ENCODE peak calls at places on chromosomes 13 and 19, in four cellular contexts. One of them, this sample, is unnamed.
A peak's percentile ranks its signal among the peaks of the same experiment; 100 is the strongest.

GRCh38 chr13:42181381-42181953 is 90.5 kb upstream of the AKAP11 start:
- DNase-seq in A549: no peak
- DNase-seq in uterus: no peak
- DNase-seq in lower leg skin: no peak
- DNase-seq in this sample: no peak

GRCh38 chr13:89554801-89555200 is 1792.7 kb upstream of the MIR17HG start:
- DNase-seq in A549: no peak
- DNase-seq in uterus: no peak
- DNase-seq in lower leg skin: no peak
- DNase-seq in this sample: no peak

GRCh38 chr13:76696370-76696769 is 189.8 kb downstream of the KCTD12 start:
- DNase-seq in A549: peak; percentile 42
- DNase-seq in uterus: no peak
- DNase-seq in lower leg skin: no peak
- DNase-seq in this sample: no peak

GRCh38 chr19:23070353-23070781 is 46.5 kb upstream of the ZNF730 start:
- DNase-seq in A549: peak; percentile 20
- DNase-seq in uterus: peak; percentile 26
- DNase-seq in lower leg skin: no peak
- DNase-seq in this sample: no peak

GRCh38 chr13:95710313-95710712 is 33.4 kb downstream of the DNAJC3 start:
- DNase-seq in A549: peak; percentile 32
- DNase-seq in uterus: no peak
- DNase-seq in lower leg skin: no peak
- DNase-seq in this sample: no peak

GRCh38 chr13:59754411-59754810 is 409.3 kb downstream of the DIAPH3 start:
- DNase-seq in A549: no peak
- DNase-seq in uterus: no peak
- DNase-seq in lower leg skin: no peak
- DNase-seq in this sample: no peak

GRCh38 chr13:114142137-114142550 is 9.7 kb upstream of the RASA3 start:
- DNase-seq in A549: no peak
- DNase-seq in uterus: no peak
- DNase-seq in lower leg skin: no peak
- DNase-seq in this sample: no peak

GRCh38 chr13:22252281-22252830 is 581.5 kb downstream of the FGF9 start:
- DNase-seq in A549: no peak
- DNase-seq in uterus: no peak
- DNase-seq in lower leg skin: no peak
- DNase-seq in this sample: no peak

GRCh38 chr13:67023088-67023893 is 206.8 kb downstream of the PCDH9 start:
- DNase-seq in A549: peak; percentile 25
- DNase-seq in uterus: no peak
- DNase-seq in lower leg skin: no peak
- DNase-seq in this sample: peak; percentile 4

GRCh38 chr13:114002771-114003321 is 29.0 kb upstream of the C13orf46 start:
- DNase-seq in A549: no peak
- DNase-seq in uterus: no peak
- DNase-seq in lower leg skin: no peak
- DNase-seq in this sample: no peak

DNA sequence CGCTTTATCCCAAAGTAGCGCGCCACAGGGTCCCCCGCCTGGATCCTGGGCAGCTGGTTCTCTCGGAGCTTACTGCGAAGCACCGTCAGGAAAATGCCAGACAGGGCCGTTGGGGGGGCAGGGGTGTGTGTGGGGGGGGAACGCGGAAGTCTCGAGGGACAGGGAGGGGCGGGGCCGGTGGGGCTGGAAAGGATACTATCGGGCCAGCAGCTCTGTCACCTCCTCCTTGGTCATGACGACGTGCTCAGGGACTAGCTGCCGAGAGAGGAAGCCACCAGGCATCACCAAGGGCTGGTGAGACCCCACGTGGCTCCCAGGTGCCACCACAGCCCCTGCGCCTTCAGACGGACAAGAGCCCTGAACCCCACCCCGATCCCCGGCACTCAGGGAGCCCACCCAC is 5.3 kb downstream of the POLR2E start:
- DNase-seq in A549: no peak
- DNase-seq in uterus: no peak
- DNase-seq in lower leg skin: no peak
- DNase-seq in this sample: no peak
- TF ChIP-seq POLR2A in A549: no peak
- TF ChIP-seq POLR2A in uterus: no peak
- TF ChIP-seq POLR2A in lower leg skin: no peak
- TF ChIP-seq POLR2A in this sample: no peak

GRCh38 chr19:31613683-31614219 is 264.5 kb upstream of the TSHZ3 start:
- DNase-seq in A549: no peak
- DNase-seq in uterus: no peak
- DNase-seq in lower leg skin: no peak
- DNase-seq in this sample: no peak
- TF ChIP-seq POLR2A in A549: no peak
- TF ChIP-seq POLR2A in uterus: no peak
- TF ChIP-seq POLR2A in lower leg skin: no peak
- TF ChIP-seq POLR2A in this sample: no peak

GRCh38 chr13:24271611-24272451 is 37.5 kb upstream of the C1QTNF9 start:
- DNase-seq in A549: no peak
- DNase-seq in uterus: peak; percentile 51
- DNase-seq in lower leg skin: peak; percentile 89
- DNase-seq in this sample: no peak
- TF ChIP-seq POLR2A in A549: no peak
- TF ChIP-seq POLR2A in uterus: no peak
- TF ChIP-seq POLR2A in lower leg skin: no peak
- TF ChIP-seq POLR2A in this sample: no peak

GRCh38 chr13:26784704-26785639 is 24.4 kb upstream of the GPR12 start:
- DNase-seq in A549: no peak
- DNase-seq in uterus: no peak
- DNase-seq in lower leg skin: no peak
- DNase-seq in this sample: no peak
- TF ChIP-seq POLR2A in A549: no peak
- TF ChIP-seq POLR2A in uterus: no peak
- TF ChIP-seq POLR2A in lower leg skin: no peak
- TF ChIP-seq POLR2A in this sample: no peak

DNA sequence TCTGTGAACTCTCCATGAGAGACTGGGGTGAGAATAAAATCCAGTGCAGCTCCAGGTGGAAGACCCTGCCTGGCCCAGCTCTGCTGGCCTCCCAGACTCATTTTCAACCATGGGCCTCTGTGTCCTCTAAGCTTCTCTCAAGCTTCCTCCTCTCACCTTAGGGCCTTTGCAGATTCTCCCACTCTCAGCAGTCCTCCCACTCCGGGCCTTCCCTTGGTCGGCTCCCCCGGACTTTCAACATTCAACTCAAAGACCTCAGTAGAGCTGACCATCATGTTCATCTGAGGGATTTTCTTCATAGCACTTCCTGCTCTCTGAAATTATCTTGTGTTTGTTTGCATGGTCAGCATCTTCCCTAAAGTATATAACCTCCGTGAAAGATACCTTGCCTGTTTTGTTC is 370.5 kb upstream of the ZNF507 start:
- DNase-seq in A549: no peak
- DNase-seq in uterus: no peak
- DNase-seq in lower leg skin: peak; percentile 52
- DNase-seq in this sample: no peak
- TF ChIP-seq POLR2A in A549: no peak
- TF ChIP-seq POLR2A in uterus: no peak
- TF ChIP-seq POLR2A in lower leg skin: no peak
- TF ChIP-seq POLR2A in this sample: no peak

DNA sequence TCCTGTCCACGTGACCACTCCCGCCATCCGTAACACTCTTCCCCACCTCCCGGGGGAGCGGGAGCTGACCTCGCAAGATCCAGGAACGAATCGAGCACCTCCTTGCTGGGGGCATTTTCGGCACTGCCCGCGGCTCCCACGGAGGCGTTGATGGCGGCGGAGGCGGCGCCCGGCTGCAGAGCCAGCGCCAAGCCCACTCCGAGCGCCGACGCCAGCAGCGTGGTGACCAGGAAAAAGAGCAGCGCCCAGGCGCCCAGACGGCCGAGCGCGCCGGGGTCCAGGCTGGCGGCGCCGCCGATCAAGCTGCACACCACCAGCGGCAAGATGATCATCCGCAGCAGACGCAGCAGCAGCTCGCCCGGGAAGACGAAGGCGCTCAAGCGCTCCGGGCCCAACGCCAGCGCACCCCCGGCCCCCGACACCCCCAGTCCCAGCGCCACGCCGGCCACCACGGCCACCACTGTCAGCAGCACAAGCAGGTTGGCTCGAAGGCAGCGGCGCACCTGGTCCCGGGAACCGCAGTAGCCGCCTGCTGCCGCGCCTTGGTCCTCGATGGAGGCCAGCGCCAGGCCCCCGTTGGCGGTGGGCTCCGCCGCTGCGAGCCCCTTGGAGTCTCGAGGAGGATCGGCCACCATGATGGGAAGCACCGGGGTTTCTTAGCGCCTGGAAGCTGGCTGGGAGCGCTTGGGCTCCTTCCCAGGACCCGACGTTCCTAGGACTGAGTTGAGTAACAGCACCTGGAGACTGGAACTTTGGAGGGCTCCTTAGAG is 878 bp downstream of the SLC1A5 start:
- DNase-seq in A549: peak; percentile 79
- DNase-seq in uterus: peak; percentile 62
- DNase-seq in lower leg skin: peak; percentile 91
- DNase-seq in this sample: no peak
- TF ChIP-seq POLR2A in A549: no peak
- TF ChIP-seq POLR2A in uterus: no peak
- TF ChIP-seq POLR2A in lower leg skin: no peak
- TF ChIP-seq POLR2A in this sample: peak; percentile 33

GRCh38 chr19:40801449-40802299 is 2.7 kb downstream of the EGLN2 start:
- DNase-seq in A549: no peak
- DNase-seq in uterus: no peak
- DNase-seq in lower leg skin: no peak
- DNase-seq in this sample: no peak
- TF ChIP-seq POLR2A in A549: no peak
- TF ChIP-seq POLR2A in uterus: no peak
- TF ChIP-seq POLR2A in lower leg skin: no peak
- TF ChIP-seq POLR2A in this sample: no peak

DNA sequence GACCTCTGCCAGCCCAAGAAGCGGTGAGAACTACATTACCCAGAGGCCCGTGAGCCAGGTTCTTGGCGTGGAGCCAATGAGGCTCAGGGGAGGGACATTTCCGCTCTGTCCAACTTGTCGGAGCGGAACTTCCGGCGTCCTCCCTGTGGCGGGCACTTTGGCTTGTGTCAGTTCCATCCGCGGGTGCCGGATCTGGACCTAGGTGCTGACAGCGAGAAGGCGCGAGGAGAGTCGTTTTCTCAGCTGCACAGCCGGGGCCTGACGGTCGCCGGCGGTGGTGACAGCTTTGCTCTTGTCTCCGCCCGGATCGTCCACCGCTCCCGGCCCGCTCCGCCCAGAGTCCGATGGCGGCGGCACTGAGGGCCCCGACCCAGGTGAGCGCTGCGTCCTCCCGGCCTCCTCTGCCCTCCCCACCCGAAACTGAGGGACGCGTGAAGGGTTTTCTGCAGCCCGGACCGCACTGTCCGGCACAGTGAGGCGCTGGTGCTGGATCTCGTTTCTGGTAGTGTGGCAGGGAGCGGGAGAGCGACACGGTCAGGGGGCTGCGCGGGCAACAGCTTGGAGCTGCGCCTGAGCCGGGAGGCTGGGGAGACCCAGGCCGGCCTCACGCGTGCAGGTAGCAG is at the start of gene ZNF530:
- DNase-seq in A549: peak; percentile 96
- DNase-seq in uterus: peak; percentile 89
- DNase-seq in lower leg skin: peak; percentile 98
- DNase-seq in this sample: peak; percentile 96
- TF ChIP-seq POLR2A in A549: no peak
- TF ChIP-seq POLR2A in uterus: no peak
- TF ChIP-seq POLR2A in lower leg skin: no peak
- TF ChIP-seq POLR2A in this sample: peak; percentile 87

GRCh38 chr19:39032164-39032918 is at the start of gene FBXO27:
- DNase-seq in A549: peak; percentile 37
- DNase-seq in uterus: peak; percentile 20
- DNase-seq in lower leg skin: peak; percentile 87
- DNase-seq in this sample: no peak
- TF ChIP-seq POLR2A in A549: no peak
- TF ChIP-seq POLR2A in uterus: no peak
- TF ChIP-seq POLR2A in lower leg skin: no peak
- TF ChIP-seq POLR2A in this sample: no peak

GRCh38 chr19:18294467-18294864 is 13.0 kb upstream of the JUND start:
- DNase-seq in A549: no peak
- DNase-seq in uterus: no peak
- DNase-seq in lower leg skin: peak; percentile 92
- DNase-seq in this sample: no peak

GRCh38 chr19:18292460-18292809 is 11.0 kb upstream of the JUND start:
- DNase-seq in A549: no peak
- DNase-seq in uterus: no peak
- DNase-seq in lower leg skin: peak; percentile 90
- DNase-seq in this sample: no peak

GRCh38 chr19:18291590-18292459 is 10.4 kb upstream of the JUND start:
- DNase-seq in A549: peak; percentile 93
- DNase-seq in uterus: peak; percentile 96
- DNase-seq in lower leg skin: peak; percentile 97
- DNase-seq in this sample: peak; percentile 76

GRCh38 chr19:18293642-18294466 is 12.4 kb upstream of the JUND start:
- DNase-seq in A549: no peak
- DNase-seq in uterus: no peak
- DNase-seq in lower leg skin: peak; percentile 90
- DNase-seq in this sample: no peak

DNA sequence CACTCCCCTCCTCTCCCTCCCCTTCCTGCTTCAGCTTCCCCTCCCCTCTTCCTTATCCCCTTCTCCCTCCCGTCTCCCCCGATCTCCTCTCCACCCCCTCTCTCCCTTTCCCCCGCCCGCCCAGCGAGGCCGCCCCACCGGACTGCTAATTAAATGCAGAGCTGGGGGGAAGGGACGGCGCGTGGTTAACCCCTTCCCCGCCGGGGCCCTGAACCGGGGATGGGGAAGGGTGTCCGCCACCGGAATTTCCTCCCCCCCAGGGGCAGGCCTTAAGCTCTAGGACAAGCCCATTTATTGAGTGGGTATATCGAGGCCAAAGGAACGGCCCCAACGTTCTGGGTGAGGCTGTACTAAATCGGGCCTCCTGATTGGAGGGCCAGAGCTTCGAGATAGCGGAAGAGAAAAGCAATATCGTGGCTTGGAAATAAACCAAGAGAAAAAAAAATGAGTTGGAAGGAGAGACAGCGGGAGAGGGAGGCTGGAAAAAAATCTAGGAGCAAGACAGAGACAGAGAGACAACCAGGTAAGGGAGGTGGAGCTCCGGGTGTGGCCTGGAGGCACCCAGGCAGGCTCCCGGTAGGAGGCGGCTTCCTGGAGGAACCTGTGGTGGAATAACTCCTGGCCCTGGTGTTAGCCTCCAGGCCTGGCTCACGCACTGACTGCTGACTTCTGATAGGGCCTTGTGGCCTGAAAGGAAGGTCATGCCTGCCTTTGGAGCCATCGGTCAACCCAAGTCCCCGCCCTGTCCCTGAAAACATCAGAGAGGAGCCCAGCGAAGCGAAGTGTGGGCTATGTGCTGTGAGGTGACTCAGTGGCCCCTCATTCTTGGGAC is 11.6 kb upstream of the JUND start:
- DNase-seq in A549: peak; percentile 92
- DNase-seq in uterus: peak; percentile 94
- DNase-seq in lower leg skin: peak; percentile 97
- DNase-seq in this sample: peak; percentile 84
- TF ChIP-seq POLR2A in A549: no peak
- TF ChIP-seq POLR2A in uterus: peak; percentile 7
- TF ChIP-seq POLR2A in lower leg skin: no peak
- TF ChIP-seq POLR2A in this sample: peak; percentile 6